ENCODE peak calls at places on chromosomes 6 and 20, in nine cellular contexts. E is lung microvascular endothelial cell; X is amniotic epithelial cell; R is activated T-cell treated with anti-CD3 and anti-CD28 coated beads, Interleukin-2, amount 50 U/mL, for 24 hours; U is HuH-7.5; M is uterus; D is adipocyte; I is HT1080; P is occipital lobe. G is an unnamed sample.
A peak's percentile ranks its signal among the peaks of the same experiment; 100 is the strongest.

GRCh38 chr6:166306378-166307081 is 1.7 kb downstream of the PRR18 start:
- DNase-seq in M (no peak), R (no peak), U (peak; percentile 53), E (no peak), D (no peak), X (peak; percentile 6), P (no peak), I (no peak), G (no peak)

GRCh38 chr20:18057106-18057993 is at the start of gene OVOL2:
- DNase-seq in E (no peak), M (no peak), I (no peak), D (no peak), R (peak; percentile 30), U (peak; percentile 71), P (no peak), X (no peak), G (no peak)

GRCh38 chr6:100268326-100268725 is 196.4 kb downstream of the SIM1 start:
- DNase-seq in R (no peak), E (no peak), I (no peak), U (no peak), M (no peak), D (no peak), X (no peak), P (no peak), G (no peak)

GRCh38 chr6:128569737-128570438 is 49.5 kb upstream of the PTPRK start:
- DNase-seq in I (peak; percentile 91), P (no peak), X (peak; percentile 69), M (no peak), E (peak; percentile 68), D (peak; percentile 90), U (no peak), R (no peak), G (no peak)

GRCh38 chr6:34642427-34642826 is 54.1 kb downstream of the ILRUN start:
- DNase-seq in M (no peak), U (no peak), D (no peak), P (no peak), R (no peak), I (no peak), E (no peak), X (no peak), G (no peak)

GRCh38 chr20:49631074-49631716 is 63.3 kb upstream of the PTGIS start:
- DNase-seq in E (peak; percentile 30), U (no peak), X (peak; percentile 62), I (no peak), D (no peak), R (no peak), M (no peak), P (no peak), G (no peak)

GRCh38 chr6:31048090-31048489 is 37.8 kb downstream of the MUC22 start:
- DNase-seq in X (no peak), M (no peak), R (no peak), E (no peak), D (no peak), P (no peak), I (peak; percentile 42), U (no peak), G (no peak)

GRCh38 chr20:50624351-50625016 is 66.9 kb downstream of the RIPOR3 start:
- DNase-seq in E (no peak), U (no peak), M (no peak), R (no peak), P (no peak), D (no peak), X (no peak), I (no peak), G (no peak)

GRCh38 chr6:107658920-107659879 is 164.9 kb downstream of the SCML4 start:
- DNase-seq in M (no peak), E (no peak), P (no peak), I (peak; percentile 28), X (no peak), R (no peak), D (peak; percentile 61), U (no peak), G (no peak)

GRCh38 chr6:113375950-113376846 is 480.9 kb upstream of the MARCKS start:
- DNase-seq in D (peak; percentile 91), R (no peak), P (no peak), M (no peak), U (no peak), X (peak; percentile 38), E (peak; percentile 14), I (peak; percentile 51), G (no peak)

GRCh38 chr6:170286246-170286933 is 4.5 kb downstream of the DLL1 start:
- DNase-seq in E (no peak), I (no peak), U (no peak), X (peak; percentile 48), R (peak; percentile 28), P (peak; percentile 40), M (peak; percentile 61), D (no peak), G (no peak)

GRCh38 chr20:22703843-22704242 is 119.5 kb upstream of the FOXA2 start:
- DNase-seq in M (no peak), D (no peak), I (no peak), R (no peak), P (no peak), U (no peak), E (no peak), X (no peak), G (no peak)

GRCh38 chr6:151437401-151437800 is 14.5 kb downstream of the RMND1 start:
- DNase-seq in D (peak; percentile 23), X (no peak), M (no peak), E (no peak), P (no peak), R (no peak), U (no peak), I (no peak), G (no peak)

GRCh38 chr6:82761674-82762345 is 303.8 kb downstream of the UBE3D start:
- DNase-seq in I (no peak), P (no peak), M (no peak), D (peak; percentile 59), E (no peak), X (no peak), R (no peak), U (no peak), G (no peak)

GRCh38 chr20:17631576-17632319 is 50.3 kb downstream of the RRBP1 start:
- DNase-seq in M (no peak), U (no peak), D (no peak), X (no peak), E (no peak), P (no peak), R (no peak), I (no peak), G (no peak)

GRCh38 chr6:43774776-43775583 is 5.0 kb downstream of the VEGFA start:
- DNase-seq in D (peak; percentile 94), U (peak; percentile 80), R (peak; percentile 71), I (peak; percentile 57), P (no peak), M (peak; percentile 73), X (peak; percentile 43), E (peak; percentile 61), G (peak; percentile 73)

GRCh38 chr20:15760217-15760567 is 813.1 kb downstream of the KIF16B start:
- DNase-seq in P (no peak), I (no peak), U (no peak), X (no peak), E (no peak), R (no peak), D (no peak), M (no peak), G (no peak)

GRCh38 chr20:21767739-21768223 is 62.3 kb downstream of the PAX1 start:
- DNase-seq in U (peak; percentile 54), X (no peak), M (no peak), R (no peak), I (peak; percentile 13), D (no peak), P (no peak), E (no peak), G (no peak)

GRCh38 chr20:63362426-63363009 is 1.4 kb upstream of the CHRNA4 start:
- DNase-seq in P (no peak), R (no peak), E (no peak), U (no peak), M (no peak), X (no peak), I (no peak), D (no peak), G (no peak)

GRCh38 chr6:25232478-25232877 is 46.7 kb upstream of the CARMIL1 start:
- DNase-seq in D (peak; percentile 80), E (no peak), M (no peak), R (no peak), U (no peak), X (no peak), I (no peak), P (peak; percentile 8), G (no peak)

GRCh38 chr6:132813173-132813856 is 1.1 kb upstream of the RPS12 start:
- DNase-seq in U (no peak), I (no peak), D (peak; percentile 71), R (peak; percentile 67), E (peak; percentile 75), P (no peak), M (peak; percentile 25), X (peak; percentile 43), G (peak; percentile 44)

G was measured in activated CD4-positive, alpha-beta memory T cell treated with anti-CD3 and anti-CD28 coated beads, Interleukin-2, amount 10 ng/mL, durations not matched to agents 7 days and 5 days.